ENCODE peak calls at places on chromosomes 11 and 22, in five cellular contexts. A, B, E, T and L are unnamed samples.

GRCh38 chr11:19441752-19442553 is 201.2 kb upstream of the E2F8 start:
- DNase-seq in B (no peak), A (peak), E (no peak), T (no peak), L (peak)

GRCh38 chr11:2825886-2826678 is 59.5 kb downstream of the CDKN1C start:
- DNase-seq in A (peak), B (no peak), T (no peak), E (peak), L (peak)

GRCh38 chr22:47552541-47553205 is 790.2 kb downstream of the TBC1D22A start:
- DNase-seq in E (no peak), A (no peak), B (no peak), T (no peak), L (no peak)

GRCh38 chr11:106956887-106957505 is 61.3 kb downstream of the GUCY1A2 start:
- DNase-seq in E (no peak), B (peak), T (peak), A (no peak), L (no peak)

GRCh38 chr11:62088331-62088933 is 35.4 kb upstream of the INCENP start:
- DNase-seq in T (no peak), B (peak), E (no peak), A (peak), L (no peak)

GRCh38 chr11:83220279-83220678 is 26.8 kb downstream of the ANKRD42 start:
- DNase-seq in B (no peak), T (no peak), A (peak), E (no peak), L (no peak)

GRCh38 chr22:24156915-24157782 is 24.1 kb upstream of the SUSD2 start:
- DNase-seq in B (peak), T (peak), E (peak), A (peak), L (peak)

GRCh38 chr22:27502327-27502726 is 299.2 kb downstream of the MN1 start:
- DNase-seq in B (no peak), T (no peak), E (no peak), A (no peak), L (no peak)

GRCh38 chr11:70490723-70491558 is 92.6 kb downstream of the CTTN start:
- DNase-seq in A (no peak), E (no peak), T (no peak), B (no peak), L (peak)

GRCh38 chr11:46729110-46730027 is 10.4 kb downstream of the F2 start:
- DNase-seq in T (no peak), E (no peak), A (peak), B (no peak), L (peak)

GRCh38 chr11:46733234-46733633 is 14.2 kb downstream of the F2 start:
- DNase-seq in B (no peak), A (no peak), T (no peak), E (no peak), L (no peak)

GRCh38 chr11:46728659-46729040 is 9.6 kb downstream of the F2 start:
- DNase-seq in B (no peak), E (no peak), A (no peak), T (no peak), L (no peak)

GRCh38 chr11:46727952-46728658 is 9.1 kb downstream of the F2 start:
- DNase-seq in A (no peak), T (no peak), E (no peak), B (no peak), L (peak)

GRCh38 chr11:46731545-46731944 is 12.5 kb downstream of the F2 start:
- DNase-seq in A (no peak), B (no peak), T (no peak), E (no peak), L (no peak)
- H3K27ac ChIP-seq in A (no peak), B (no peak), T (no peak), E (no peak), L (no peak)

GRCh38 chr22:49848690-49849160 is 4.9 kb upstream of the ZBED4 start:
- DNase-seq in E (no peak), T (no peak), B (no peak), A (no peak), L (peak)
- H2AFZ ChIP-seq in E (no peak), T (no peak), B (peak), A (no peak), L (no peak)

GRCh38 chr22:26480611-26480932 is 3.0 kb downstream of the HPS4 start:
- DNase-seq in E (no peak), A (no peak), B (no peak), T (no peak), L (no peak)

GRCh38 chr22:26477341-26477731 is 6.2 kb downstream of the HPS4 start:
- DNase-seq in E (no peak), B (no peak), T (no peak), A (no peak), L (no peak)

GRCh38 chr22:26479792-26480610 is 3.6 kb downstream of the HPS4 start:
- DNase-seq in B (no peak), E (peak), A (peak), T (peak), L (no peak)

GRCh38 chr22:26481112-26481693 is 2.4 kb downstream of the HPS4 start:
- DNase-seq in B (no peak), E (no peak), T (no peak), A (no peak), L (no peak)

GRCh38 chr22:26479043-26479791 is 4.4 kb downstream of the HPS4 start:
- DNase-seq in A (no peak), T (peak), B (no peak), E (peak), L (no peak)
- H3K27ac ChIP-seq in A (no peak), T (peak), B (peak), E (peak), L (peak)

GRCh38 chr22:17627961-17628303 is 617 bp downstream of the ATP6V1E1 start:
- DNase-seq in B (peak), T (no peak), E (no peak), A (no peak), L (no peak)
- H2AFZ ChIP-seq in B (no peak), T (peak), E (no peak), A (peak), L (peak)